ENCODE peak calls at places on chromosomes 1 and 21, in six cellular contexts. N, P, U, A, F and J are unnamed samples.

GRCh38 chr21:35716886-35717285 is 343.4 kb downstream of the SETD4 start:
- DNase-seq in N (no peak), P (no peak), U (no peak), A (no peak), F (no peak), J (no peak)

GRCh38 chr21:41366522-41367151 is 4.8 kb downstream of the MX2 start:
- DNase-seq in N (no peak), P (peak; percentile 62), U (peak; percentile 25), A (no peak), F (peak; percentile 64), J (peak; percentile 88)

GRCh38 chr1:21577933-21578332 is 68.7 kb downstream of the ALPL start:
- DNase-seq in N (no peak), P (no peak), U (no peak), A (no peak), F (no peak), J (no peak)

GRCh38 chr1:151372411-151372934 is at the start of gene SELENBP1:
- DNase-seq in N (no peak), P (peak; percentile 93), U (peak; percentile 87), A (peak; percentile 76), F (peak; percentile 57), J (peak; percentile 95)

GRCh38 chr1:52668711-52669110 is 29.4 kb downstream of the COA7 start:
- DNase-seq in N (no peak), P (no peak), U (no peak), A (no peak), F (peak; percentile 22), J (no peak)

GRCh38 chr1:229907884-229908633 is 159.0 kb upstream of the GALNT2 start:
- DNase-seq in N (no peak), P (no peak), U (peak; percentile 38), A (no peak), F (no peak), J (peak; percentile 24)

GRCh38 chr1:37557402-37557801 is 662 bp downstream of the DNALI1 start:
- DNase-seq in N (no peak), P (no peak), U (peak; percentile 99), A (no peak), F (no peak), J (no peak)

GRCh38 chr1:113191579-113192076 is 118.6 kb downstream of the LRIG2 start:
- DNase-seq in N (peak; percentile 47), P (no peak), U (no peak), A (no peak), F (no peak), J (peak; percentile 86)

GRCh38 chr1:195886000-195886399 is 722.2 kb downstream of the KCNT2 start:
- DNase-seq in N (no peak), P (no peak), U (no peak), A (no peak), F (no peak), J (peak; percentile 18)

GRCh38 chr1:27137022-27137542 is 17.8 kb downstream of the SLC9A1 start:
- DNase-seq in N (no peak), P (peak; percentile 69), U (peak; percentile 72), A (no peak), F (no peak), J (peak; percentile 21)